ENCODE peak calls at places on chromosomes 3 and 15, in nine cellular contexts. R is astrocyte; I is SJSA1; D is endothelial cell of umbilical vein; P is uterus; O is brain microvascular endothelial cell; S is CD4-positive, alpha-beta T cell; B is breast epithelium; C is MM.1S. K is an unnamed sample.

GRCh38 chr3:128488995-128489859 is 3.8 kb downstream of the GATA2 start:
- DNase-seq in R (no peak), I (peak; percentile 77), D (peak; percentile 79), P (peak; percentile 82), O (no peak), S (no peak), B (no peak), C (no peak), K (peak; percentile 31)

GRCh38 chr3:186599142-186599784 is 13.6 kb upstream of the AHSG start:
- DNase-seq in R (no peak), I (no peak), D (no peak), P (no peak), O (no peak), S (no peak), B (no peak), C (no peak), K (no peak)

GRCh38 chr3:171776411-171776810 is 33.9 kb downstream of the PLD1 start:
- DNase-seq in R (no peak), I (no peak), D (no peak), P (no peak), O (no peak), S (no peak), B (no peak), C (no peak), K (peak; percentile 66)

GRCh38 chr3:12097972-12098371 is 60.7 kb downstream of the TIMP4 start:
- DNase-seq in R (no peak), I (no peak), D (no peak), P (no peak), O (no peak), S (no peak), B (no peak), C (no peak), K (no peak)

GRCh38 chr15:70794596-70795310 is 31.4 kb upstream of the UACA start:
- DNase-seq in R (peak; percentile 76), I (no peak), D (no peak), P (no peak), O (peak; percentile 94), S (no peak), B (no peak), C (no peak), K (peak; percentile 61)

GRCh38 chr15:61041886-61042285 is 187.2 kb downstream of the RORA start:
- DNase-seq in R (no peak), I (no peak), D (peak; percentile 91), P (no peak), O (no peak), S (no peak), B (no peak), C (no peak), K (no peak)

GRCh38 chr3:123094492-123094891 is 27.7 kb downstream of the PDIA5 start:
- DNase-seq in R (no peak), I (no peak), D (no peak), P (no peak), O (no peak), S (no peak), B (no peak), C (no peak), K (no peak)

GRCh38 chr3:112610121-112610520 is 30.8 kb downstream of the CCDC80 start:
- DNase-seq in R (peak; percentile 84), I (no peak), D (no peak), P (no peak), O (peak; percentile 24), S (no peak), B (no peak), C (no peak), K (no peak)

GRCh38 chr3:150439657-150440056 is 31.6 kb downstream of the TSC22D2 start:
- DNase-seq in R (peak; percentile 52), I (no peak), D (no peak), P (no peak), O (no peak), S (no peak), B (no peak), C (no peak), K (no peak)

GRCh38 chr15:52483712-52484111 is 45.0 kb downstream of the MYO5A start:
- DNase-seq in R (peak; percentile 73), I (no peak), D (peak; percentile 98), P (no peak), O (peak; percentile 67), S (no peak), B (no peak), C (no peak), K (peak; percentile 12)

GRCh38 chr3:193883551-193883950 is 252.4 kb upstream of the HES1 start:
- DNase-seq in R (peak; percentile 77), I (peak; percentile 78), D (peak; percentile 16), P (no peak), O (no peak), S (no peak), B (no peak), C (no peak), K (no peak)

GRCh38 chr3:173796865-173797264 is 399.3 kb downstream of the NLGN1 start:
- DNase-seq in R (no peak), I (no peak), D (no peak), P (no peak), O (no peak), S (no peak), B (no peak), C (no peak), K (no peak)

GRCh38 chr15:92384391-92384790 is 9.3 kb upstream of the ST8SIA2 start:
- DNase-seq in R (no peak), I (no peak), D (no peak), P (no peak), O (no peak), S (no peak), B (no peak), C (no peak), K (no peak)

DNA sequence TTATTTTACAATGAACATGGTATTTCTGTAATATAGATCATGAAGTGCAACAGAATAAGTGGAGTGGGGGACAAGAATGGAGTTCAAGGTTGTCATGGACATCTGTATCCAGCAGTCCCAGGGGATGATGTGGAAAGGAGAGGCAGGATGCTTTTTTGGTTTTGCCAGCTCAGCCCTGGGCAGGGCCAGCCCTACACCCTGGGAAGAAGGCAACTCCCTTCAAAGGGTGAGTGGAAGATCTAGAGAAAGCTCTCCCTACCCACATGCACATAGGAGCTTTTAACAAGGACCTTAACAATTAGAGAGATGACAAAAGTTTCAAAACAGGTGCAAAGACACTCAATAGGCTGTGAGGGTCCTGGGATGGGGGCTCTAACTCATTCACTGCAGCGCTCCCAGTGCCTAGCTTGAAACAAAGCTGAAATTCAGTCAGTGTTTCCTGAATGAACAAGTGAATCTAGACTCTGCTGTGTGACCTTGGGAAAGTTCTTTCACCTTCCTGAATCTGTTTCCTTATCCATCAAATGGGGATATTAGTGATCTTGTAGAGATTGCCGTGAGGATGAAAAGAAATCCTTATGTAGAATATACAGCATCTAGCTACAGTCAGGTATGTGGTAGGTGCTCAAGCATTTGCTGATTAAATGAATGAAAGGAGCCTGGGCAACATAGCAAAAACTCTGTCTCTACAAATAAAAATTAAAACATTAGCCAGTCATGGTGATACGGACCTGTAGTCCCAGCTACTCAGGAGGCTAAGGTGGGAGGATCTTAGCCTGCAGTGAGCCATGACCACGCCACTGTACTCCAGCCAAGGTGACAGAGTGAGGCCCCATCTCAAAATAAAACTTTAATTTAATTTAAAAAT is 14.3 kb downstream of the BHLHE40 start:
- DNase-seq in R (no peak), I (peak; percentile 8), D (no peak), P (no peak), O (no peak), S (no peak), B (no peak), C (no peak), K (no peak)
- H3K27ac ChIP-seq in R (peak overlapping the region; percentile 100), I (peak overlapping the region; percentile 88), D (peak overlapping the region; percentile 14), P (no peak overlapping the region), O (peak overlapping the region; percentile 95), S (no peak overlapping the region), B (peak overlapping the region; percentile 90), C (no peak overlapping the region), K (no peak overlapping the region)

GRCh38 chr3:4561661-4562060 is 68.5 kb downstream of the ITPR1 start:
- DNase-seq in R (no peak), I (no peak), D (no peak), P (no peak), O (no peak), S (no peak), B (no peak), C (no peak), K (no peak)

GRCh38 chr3:4565806-4566501 is 72.8 kb downstream of the ITPR1 start:
- DNase-seq in R (no peak), I (no peak), D (no peak), P (no peak), O (no peak), S (no peak), B (no peak), C (no peak), K (no peak)

GRCh38 chr3:4568831-4569230 is 75.7 kb downstream of the ITPR1 start:
- DNase-seq in R (no peak), I (no peak), D (no peak), P (no peak), O (no peak), S (no peak), B (no peak), C (no peak), K (no peak)

GRCh38 chr3:4562595-4562994 is 69.4 kb downstream of the ITPR1 start:
- DNase-seq in R (no peak), I (no peak), D (no peak), P (no peak), O (no peak), S (no peak), B (no peak), C (no peak), K (no peak)

GRCh38 chr3:4564928-4565586 is 71.9 kb downstream of the ITPR1 start:
- DNase-seq in R (no peak), I (no peak), D (no peak), P (no peak), O (no peak), S (no peak), B (no peak), C (no peak), K (no peak)
- H3K27ac ChIP-seq in R (no peak overlapping the region), I (no peak overlapping the region), D (no peak overlapping the region), P (no peak overlapping the region), O (no peak overlapping the region), S (no peak overlapping the region), B (peak overlapping the region; percentile 22), C (no peak overlapping the region), K (no peak overlapping the region)

DNA sequence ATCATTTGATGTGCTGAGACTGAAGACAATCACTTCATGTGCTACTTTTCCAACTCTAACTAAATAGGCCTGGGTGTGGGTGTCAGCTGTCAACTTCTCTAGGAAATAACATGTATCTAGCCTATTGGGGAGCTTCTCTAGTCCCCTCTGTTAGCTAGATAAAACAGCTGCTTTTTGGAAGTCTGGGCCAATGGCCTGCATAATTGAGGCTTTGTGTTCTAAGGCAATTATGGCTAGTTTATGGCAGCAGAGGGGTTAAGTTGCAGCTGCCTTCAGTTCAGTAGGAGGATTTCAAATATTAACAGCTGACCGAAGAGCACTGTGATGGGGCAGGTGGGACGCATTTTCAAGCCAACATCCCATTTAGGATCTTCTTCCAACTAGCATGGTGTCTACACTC is 6.3 kb downstream of the COL8A1 start:
- DNase-seq in R (no peak), I (no peak), D (no peak), P (no peak), O (no peak), S (no peak), B (no peak), C (no peak), K (peak; percentile 85)
- H3K27ac ChIP-seq in R (no peak overlapping the region), I (no peak overlapping the region), D (peak overlapping the region; percentile 45), P (peak overlapping the region; percentile 62), O (peak overlapping the region; percentile 89), S (no peak overlapping the region), B (peak overlapping the region; percentile 67), C (no peak overlapping the region), K (peak overlapping the region; percentile 67)

DNA sequence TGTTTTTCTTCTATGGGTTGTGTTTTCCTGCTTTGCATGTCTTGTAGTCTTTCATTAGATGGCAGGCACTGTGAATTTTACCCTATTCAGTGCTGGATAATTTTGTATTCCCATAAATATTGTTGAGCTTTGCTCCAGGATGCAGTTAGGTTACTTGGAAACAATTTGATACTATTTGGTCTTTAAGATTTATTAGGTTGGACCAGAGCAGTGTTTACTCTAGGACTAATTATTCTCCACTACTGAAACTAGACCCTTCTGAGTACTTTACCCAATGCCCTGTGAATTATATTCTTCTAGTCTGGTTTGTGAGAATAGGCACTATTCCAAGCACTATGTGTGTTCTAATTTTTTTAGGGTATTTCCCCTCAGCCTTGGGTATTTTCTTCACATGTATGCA is 37.8 kb upstream of the TASOR start:
- DNase-seq in R (no peak), I (no peak), D (no peak), P (no peak), O (no peak), S (no peak), B (no peak), C (no peak), K (no peak)
- H3K27ac ChIP-seq in R (no peak overlapping the region), I (no peak overlapping the region), D (no peak overlapping the region), P (no peak overlapping the region), O (no peak overlapping the region), S (no peak overlapping the region), B (no peak overlapping the region), C (no peak overlapping the region), K (no peak overlapping the region)